ENCODE peak calls at places on chromosome 10, in seven cellular contexts. One of them, this sample, is unnamed.

GRCh38 chr10:17961551-17962422 is 10.1 kb downstream of the SLC39A12 start:
- DNase-seq in mesendoderm: no peak
- DNase-seq in H1: no peak
- DNase-seq in IMR-90: peak; percentile 47
- DNase-seq in mesenchymal stem cell: peak; percentile 20
- DNase-seq in neuronal stem cell: no peak
- DNase-seq in trophoblast cell: no peak
- DNase-seq in this sample: no peak

GRCh38 chr10:78600121-78600665 is 468.6 kb upstream of the ZMIZ1 start:
- DNase-seq in mesendoderm: no peak
- DNase-seq in H1: no peak
- DNase-seq in IMR-90: no peak
- DNase-seq in mesenchymal stem cell: no peak
- DNase-seq in neuronal stem cell: no peak
- DNase-seq in trophoblast cell: no peak
- DNase-seq in this sample: peak; percentile 3

GRCh38 chr10:131746785-131747184 is 154.0 kb upstream of the PPP2R2D start:
- DNase-seq in mesendoderm: peak; percentile 66
- DNase-seq in H1: no peak
- DNase-seq in IMR-90: no peak
- DNase-seq in mesenchymal stem cell: no peak
- DNase-seq in neuronal stem cell: no peak
- DNase-seq in trophoblast cell: no peak
- DNase-seq in this sample: no peak

GRCh38 chr10:131693766-131694165 is 207.0 kb upstream of the PPP2R2D start:
- DNase-seq in mesendoderm: no peak
- DNase-seq in H1: no peak
- DNase-seq in IMR-90: no peak
- DNase-seq in mesenchymal stem cell: no peak
- DNase-seq in neuronal stem cell: no peak
- DNase-seq in trophoblast cell: no peak
- DNase-seq in this sample: no peak

GRCh38 chr10:91317541-91317940 is 92.6 kb upstream of the HECTD2 start:
- DNase-seq in mesendoderm: no peak
- DNase-seq in H1: no peak
- DNase-seq in IMR-90: no peak
- DNase-seq in mesenchymal stem cell: no peak
- DNase-seq in neuronal stem cell: no peak
- DNase-seq in trophoblast cell: no peak
- DNase-seq in this sample: no peak

GRCh38 chr10:86970152-86970886 is 2.0 kb downstream of the ADIRF start:
- DNase-seq in mesendoderm: peak; percentile 62
- DNase-seq in H1: peak; percentile 70
- DNase-seq in IMR-90: peak; percentile 51
- DNase-seq in mesenchymal stem cell: peak; percentile 76
- DNase-seq in neuronal stem cell: no peak
- DNase-seq in trophoblast cell: peak; percentile 38
- DNase-seq in this sample: peak; percentile 76

GRCh38 chr10:3494131-3494878 is 290.7 kb downstream of the KLF6 start:
- DNase-seq in mesendoderm: peak; percentile 22
- DNase-seq in H1: no peak
- DNase-seq in IMR-90: peak; percentile 18
- DNase-seq in mesenchymal stem cell: no peak
- DNase-seq in neuronal stem cell: no peak
- DNase-seq in trophoblast cell: peak; percentile 75
- DNase-seq in this sample: no peak

GRCh38 chr10:132526676-132527075 is 10.9 kb upstream of the INPP5A start:
- DNase-seq in mesendoderm: no peak
- DNase-seq in H1: no peak
- DNase-seq in IMR-90: peak; percentile 72
- DNase-seq in mesenchymal stem cell: peak; percentile 69
- DNase-seq in neuronal stem cell: no peak
- DNase-seq in trophoblast cell: no peak
- DNase-seq in this sample: no peak

GRCh38 chr10:28393956-28394568 is 91.2 kb upstream of the MPP7 start:
- DNase-seq in mesendoderm: peak; percentile 89
- DNase-seq in H1: peak; percentile 84
- DNase-seq in IMR-90: peak; percentile 57
- DNase-seq in mesenchymal stem cell: peak; percentile 57
- DNase-seq in neuronal stem cell: peak; percentile 74
- DNase-seq in trophoblast cell: peak; percentile 49
- DNase-seq in this sample: peak; percentile 78

GRCh38 chr10:124478517-124478916 is 16.9 kb downstream of the LHPP start:
- DNase-seq in mesendoderm: no peak
- DNase-seq in H1: no peak
- DNase-seq in IMR-90: no peak
- DNase-seq in mesenchymal stem cell: no peak
- DNase-seq in neuronal stem cell: no peak
- DNase-seq in trophoblast cell: peak; percentile 93
- DNase-seq in this sample: no peak

GRCh38 chr10:124524991-124525653 is 63.5 kb downstream of the LHPP start:
- DNase-seq in mesendoderm: no peak
- DNase-seq in H1: no peak
- DNase-seq in IMR-90: no peak
- DNase-seq in mesenchymal stem cell: peak; percentile 63
- DNase-seq in neuronal stem cell: no peak
- DNase-seq in trophoblast cell: no peak
- DNase-seq in this sample: no peak

GRCh38 chr10:110081914-110082313 is 74.1 kb downstream of the ADD3 start:
- DNase-seq in mesendoderm: peak; percentile 86
- DNase-seq in H1: no peak
- DNase-seq in IMR-90: no peak
- DNase-seq in mesenchymal stem cell: no peak
- DNase-seq in neuronal stem cell: no peak
- DNase-seq in trophoblast cell: no peak
- DNase-seq in this sample: no peak

GRCh38 chr10:44647877-44648542 is 263.1 kb upstream of the CXCL12 start:
- DNase-seq in mesendoderm: no peak
- DNase-seq in H1: no peak
- DNase-seq in IMR-90: peak; percentile 71
- DNase-seq in mesenchymal stem cell: no peak
- DNase-seq in neuronal stem cell: no peak
- DNase-seq in trophoblast cell: no peak
- DNase-seq in this sample: no peak

GRCh38 chr10:27683226-27683625 is 62.4 kb downstream of the MKX start:
- DNase-seq in mesendoderm: no peak
- DNase-seq in H1: no peak
- DNase-seq in IMR-90: no peak
- DNase-seq in mesenchymal stem cell: no peak
- DNase-seq in neuronal stem cell: no peak
- DNase-seq in trophoblast cell: peak; percentile 56
- DNase-seq in this sample: no peak

GRCh38 chr10:98013122-98013521 is 17.3 kb downstream of the CRTAC1 start:
- DNase-seq in mesendoderm: no peak
- DNase-seq in H1: no peak
- DNase-seq in IMR-90: no peak
- DNase-seq in mesenchymal stem cell: no peak
- DNase-seq in neuronal stem cell: no peak
- DNase-seq in trophoblast cell: no peak
- DNase-seq in this sample: no peak

GRCh38 chr10:119778776-119779445 is 53.1 kb downstream of the INPP5F start:
- DNase-seq in mesendoderm: no peak
- DNase-seq in H1: no peak
- DNase-seq in IMR-90: no peak
- DNase-seq in mesenchymal stem cell: no peak
- DNase-seq in neuronal stem cell: no peak
- DNase-seq in trophoblast cell: peak; percentile 65
- DNase-seq in this sample: no peak

GRCh38 chr10:117537436-117537903 is 5.1 kb upstream of the EMX2 start:
- DNase-seq in mesendoderm: peak; percentile 29
- DNase-seq in H1: no peak
- DNase-seq in IMR-90: no peak
- DNase-seq in mesenchymal stem cell: no peak
- DNase-seq in neuronal stem cell: peak; percentile 64
- DNase-seq in trophoblast cell: no peak
- DNase-seq in this sample: peak; percentile 48

GRCh38 chr10:70942725-70943124 is 54.4 kb upstream of the PCBD1 start:
- DNase-seq in mesendoderm: no peak
- DNase-seq in H1: no peak
- DNase-seq in IMR-90: no peak
- DNase-seq in mesenchymal stem cell: no peak
- DNase-seq in neuronal stem cell: no peak
- DNase-seq in trophoblast cell: no peak
- DNase-seq in this sample: no peak

GRCh38 chr10:70940834-70941568 is 52.6 kb upstream of the PCBD1 start:
- DNase-seq in mesendoderm: no peak
- DNase-seq in H1: no peak
- DNase-seq in IMR-90: no peak
- DNase-seq in mesenchymal stem cell: peak; percentile 5
- DNase-seq in neuronal stem cell: no peak
- DNase-seq in trophoblast cell: no peak
- DNase-seq in this sample: no peak

GRCh38 chr10:70943249-70943648 is 54.9 kb upstream of the PCBD1 start:
- DNase-seq in mesendoderm: no peak
- DNase-seq in H1: no peak
- DNase-seq in IMR-90: no peak
- DNase-seq in mesenchymal stem cell: no peak
- DNase-seq in neuronal stem cell: no peak
- DNase-seq in trophoblast cell: no peak
- DNase-seq in this sample: no peak

GRCh38 chr10:70943806-70944466 is 55.6 kb upstream of the PCBD1 start:
- DNase-seq in mesendoderm: no peak
- DNase-seq in H1: no peak
- DNase-seq in IMR-90: no peak
- DNase-seq in mesenchymal stem cell: no peak
- DNase-seq in neuronal stem cell: no peak
- DNase-seq in trophoblast cell: no peak
- DNase-seq in this sample: no peak

DNA sequence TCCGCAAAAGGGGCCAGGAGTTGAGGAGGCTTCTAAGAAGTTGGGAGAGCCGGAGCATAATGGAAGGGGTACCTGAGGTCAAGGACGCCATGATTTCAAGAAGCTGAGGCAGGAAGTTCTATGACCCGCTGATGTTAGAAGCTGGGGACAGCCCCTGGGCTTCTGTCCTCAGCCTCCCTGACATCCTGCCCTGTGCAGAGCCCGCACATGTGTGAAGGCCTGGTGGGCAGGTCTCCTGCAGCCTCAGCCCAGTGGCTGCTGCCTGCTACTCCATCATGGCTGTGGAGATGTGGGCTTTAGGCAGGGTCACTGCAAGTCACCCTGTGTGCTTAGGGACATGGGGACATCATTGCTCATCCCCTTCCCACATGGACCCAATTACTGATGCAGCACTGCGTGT is 53.8 kb upstream of the PCBD1 start:
- DNase-seq in mesendoderm: no peak
- DNase-seq in H1: no peak
- DNase-seq in IMR-90: no peak
- DNase-seq in mesenchymal stem cell: no peak
- DNase-seq in neuronal stem cell: no peak
- DNase-seq in trophoblast cell: no peak
- DNase-seq in this sample: no peak
- H3K4ac ChIP-seq in mesendoderm: no peak overlapping the region
- H3K4ac ChIP-seq in H1: no peak overlapping the region
- H3K4ac ChIP-seq in IMR-90: no peak overlapping the region
- H3K4ac ChIP-seq in mesenchymal stem cell: no peak overlapping the region
- H3K4ac ChIP-seq in neuronal stem cell: no peak overlapping the region
- H3K4ac ChIP-seq in trophoblast cell: no peak overlapping the region
- H3K4ac ChIP-seq in this sample: no peak overlapping the region

DNA sequence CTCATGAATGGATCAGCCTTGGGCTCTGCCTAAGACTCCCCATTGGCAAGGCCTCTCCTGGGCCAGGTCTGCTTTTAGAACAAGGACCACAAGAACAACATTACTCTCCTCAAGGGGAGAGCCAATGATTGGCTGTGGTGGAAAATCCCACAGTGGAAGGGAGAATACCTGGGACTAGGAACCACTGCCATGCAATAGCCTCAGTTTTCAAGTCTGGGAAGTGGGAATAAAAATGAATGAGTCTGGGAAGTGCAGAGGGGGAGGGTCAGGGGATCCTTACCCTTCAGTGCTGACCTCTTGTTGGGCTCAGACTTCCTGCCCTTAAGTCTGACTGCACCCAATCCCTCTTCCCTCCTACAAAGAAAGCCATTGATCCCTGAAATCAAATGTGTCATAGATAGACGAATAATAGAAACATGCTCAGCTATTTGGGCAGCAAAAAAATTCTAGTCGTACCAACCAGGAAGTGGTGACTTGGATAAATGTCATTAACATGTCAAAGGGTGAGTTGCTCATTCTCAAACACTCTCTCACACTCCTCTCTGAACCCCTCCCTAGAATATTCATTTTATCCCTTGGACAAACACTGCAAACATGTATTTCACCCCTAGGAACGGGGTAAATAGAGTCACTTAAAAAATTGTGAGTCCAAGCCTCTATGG is 123.6 kb downstream of the SH3PXD2A start:
- DNase-seq in mesendoderm: no peak
- DNase-seq in H1: no peak
- DNase-seq in IMR-90: no peak
- DNase-seq in mesenchymal stem cell: no peak
- DNase-seq in neuronal stem cell: no peak
- DNase-seq in trophoblast cell: no peak
- DNase-seq in this sample: no peak
- H3K4ac ChIP-seq in mesendoderm: no peak overlapping the region
- H3K4ac ChIP-seq in H1: no peak overlapping the region
- H3K4ac ChIP-seq in IMR-90: no peak overlapping the region
- H3K4ac ChIP-seq in mesenchymal stem cell: no peak overlapping the region
- H3K4ac ChIP-seq in neuronal stem cell: no peak overlapping the region
- H3K4ac ChIP-seq in trophoblast cell: peak overlapping the region; percentile 16
- H3K4ac ChIP-seq in this sample: no peak overlapping the region

GRCh38 chr10:35822316-35822715 is 180.2 kb upstream of the FZD8 start:
- DNase-seq in mesendoderm: peak; percentile 97
- DNase-seq in H1: peak; percentile 74
- DNase-seq in IMR-90: peak; percentile 54
- DNase-seq in mesenchymal stem cell: peak; percentile 76
- DNase-seq in neuronal stem cell: no peak
- DNase-seq in trophoblast cell: no peak
- DNase-seq in this sample: peak; percentile 84
- H3K4ac ChIP-seq in mesendoderm: no peak overlapping the region
- H3K4ac ChIP-seq in H1: no peak overlapping the region
- H3K4ac ChIP-seq in IMR-90: no peak overlapping the region
- H3K4ac ChIP-seq in mesenchymal stem cell: no peak overlapping the region
- H3K4ac ChIP-seq in neuronal stem cell: no peak overlapping the region
- H3K4ac ChIP-seq in trophoblast cell: no peak overlapping the region
- H3K4ac ChIP-seq in this sample: no peak overlapping the region

GRCh38 chr10:62259998-62260397 is 8.6 kb downstream of the RTKN2 start:
- DNase-seq in mesendoderm: no peak
- DNase-seq in H1: no peak
- DNase-seq in IMR-90: no peak
- DNase-seq in mesenchymal stem cell: no peak
- DNase-seq in neuronal stem cell: no peak
- DNase-seq in trophoblast cell: no peak
- DNase-seq in this sample: no peak

GRCh38 chr10:62258926-62259325 is 9.7 kb downstream of the RTKN2 start:
- DNase-seq in mesendoderm: no peak
- DNase-seq in H1: no peak
- DNase-seq in IMR-90: no peak
- DNase-seq in mesenchymal stem cell: no peak
- DNase-seq in neuronal stem cell: no peak
- DNase-seq in trophoblast cell: no peak
- DNase-seq in this sample: no peak

GRCh38 chr10:62264126-62264525 is 4.5 kb downstream of the RTKN2 start:
- DNase-seq in mesendoderm: no peak
- DNase-seq in H1: no peak
- DNase-seq in IMR-90: no peak
- DNase-seq in mesenchymal stem cell: no peak
- DNase-seq in neuronal stem cell: no peak
- DNase-seq in trophoblast cell: no peak
- DNase-seq in this sample: no peak

GRCh38 chr10:62261666-62262065 is 7.0 kb downstream of the RTKN2 start:
- DNase-seq in mesendoderm: no peak
- DNase-seq in H1: no peak
- DNase-seq in IMR-90: peak; percentile 63
- DNase-seq in mesenchymal stem cell: no peak
- DNase-seq in neuronal stem cell: no peak
- DNase-seq in trophoblast cell: no peak
- DNase-seq in this sample: no peak

GRCh38 chr10:62259456-62259855 is 9.2 kb downstream of the RTKN2 start:
- DNase-seq in mesendoderm: no peak
- DNase-seq in H1: no peak
- DNase-seq in IMR-90: no peak
- DNase-seq in mesenchymal stem cell: no peak
- DNase-seq in neuronal stem cell: no peak
- DNase-seq in trophoblast cell: no peak
- DNase-seq in this sample: no peak
- H3K4ac ChIP-seq in mesendoderm: no peak overlapping the region
- H3K4ac ChIP-seq in H1: no peak overlapping the region
- H3K4ac ChIP-seq in IMR-90: no peak overlapping the region
- H3K4ac ChIP-seq in mesenchymal stem cell: no peak overlapping the region
- H3K4ac ChIP-seq in neuronal stem cell: no peak overlapping the region
- H3K4ac ChIP-seq in trophoblast cell: no peak overlapping the region
- H3K4ac ChIP-seq in this sample: no peak overlapping the region

This sample was measured in H9.